ENCODE peak calls at places on chromosomes 6 and 20, in ten cellular contexts. Z is upper lobe of right lung; C is psoas muscle; L is AG04450; B is Peyer's patch; U is hepatocyte; W is cardiac muscle cell; I is CD8-positive, alpha-beta T cell; O is heart left ventricle; S is stomach. M is an unnamed sample. For H3K9me3, the result is how much of the 10 kb centered on the place peaks cover.

GRCh38 chr6:12535915-12536314 is 180.7 kb upstream of the PHACTR1 start:
- DNase-seq in B (no peak), W (no peak), U (no peak), O (no peak), Z (no peak), C (no peak), L (no peak), S (no peak), I (no peak), M (no peak)

GRCh38 chr6:135305684-135306083 is 124.6 kb downstream of the MYB start:
- DNase-seq in Z (no peak), S (no peak), B (no peak), W (no peak), L (no peak), U (no peak), O (no peak), C (no peak), I (no peak), M (no peak)

GRCh38 chr20:47233333-47234188 is 122.9 kb downstream of the ZMYND8 start:
- DNase-seq in Z (no peak), C (no peak), B (no peak), L (no peak), W (no peak), S (no peak), I (no peak), U (no peak), O (no peak), M (no peak)

GRCh38 chr20:11232249-11232648 is 558.5 kb upstream of the JAG1 start:
- DNase-seq in I (no peak), U (no peak), C (no peak), L (no peak), B (no peak), S (no peak), W (no peak), Z (no peak), O (no peak), M (no peak)

GRCh38 chr20:45545754-45546453 is 1.3 kb downstream of the EPPIN start:
- DNase-seq in B (no peak), W (peak), O (no peak), S (no peak), Z (no peak), I (no peak), C (no peak), U (peak), L (peak), M (no peak)

GRCh38 chr6:81999270-81999669 is 246.8 kb upstream of the TENT5A start:
- DNase-seq in O (no peak), I (no peak), S (no peak), C (no peak), W (no peak), Z (no peak), L (no peak), B (no peak), U (no peak), M (no peak)

GRCh38 chr6:29829766-29830165 is 2.1 kb downstream of the HLA-G start:
- DNase-seq in B (no peak), I (no peak), L (no peak), Z (no peak), O (no peak), S (no peak), U (no peak), C (no peak), W (no peak), M (no peak)

GRCh38 chr6:154448448-154449096 is 61.9 kb downstream of the CNKSR3 start:
- DNase-seq in C (no peak), L (peak), O (peak), B (no peak), U (peak), S (no peak), W (peak), Z (no peak), I (no peak), M (no peak)

GRCh38 chr6:158654498-158654897 is 4.6 kb downstream of the SYTL3 start:
- DNase-seq in I (no peak), U (peak), Z (peak), W (peak), L (no peak), C (peak), S (peak), B (peak), O (peak), M (no peak)

GRCh38 chr6:169932491-169932890 is 181.1 kb downstream of the ERMARD start:
- DNase-seq in O (no peak), I (no peak), W (no peak), Z (no peak), B (no peak), U (no peak), C (no peak), L (no peak), S (no peak), M (peak)

GRCh38 chr20:58042626-58043025 is 185.8 kb downstream of the ANKRD60 start:
- DNase-seq in L (no peak), Z (no peak), W (no peak), U (no peak), B (no peak), C (no peak), I (no peak), S (no peak), O (no peak), M (no peak)

GRCh38 chr20:57959589-57959988 is 249.8 kb upstream of the PMEPA1 start:
- DNase-seq in I (no peak), L (no peak), Z (no peak), W (no peak), S (no peak), O (no peak), C (peak), U (no peak), B (no peak), M (no peak)

GRCh38 chr20:1005452-1006027 is 3.4 kb upstream of the RSPO4 start:
- DNase-seq in C (no peak), I (no peak), O (no peak), W (peak), Z (peak), S (no peak), B (peak), L (no peak), U (peak), M (peak)

GRCh38 chr6:150169609-150170008 is 26.8 kb downstream of the PPP1R14C start:
- DNase-seq in U (no peak), W (no peak), B (no peak), Z (no peak), C (no peak), S (no peak), I (no peak), L (no peak), O (no peak), M (no peak)

GRCh38 chr6:170212051-170212756 is 78.7 kb downstream of the DLL1 start:
- DNase-seq in C (no peak), W (no peak), Z (peak), S (no peak), B (peak), U (no peak), O (peak), L (no peak), I (no peak), M (peak)

GRCh38 chr20:43138061-43138860 is 51.4 kb downstream of the PTPRT start:
- DNase-seq in O (no peak), Z (no peak), L (no peak), S (no peak), B (no peak), I (no peak), W (no peak), U (peak), C (no peak), M (no peak)

GRCh38 chr6:37027036-37027720 is 21.7 kb downstream of the FGD2 start:
- DNase-seq in W (no peak), S (no peak), O (no peak), U (no peak), I (no peak), C (no peak), Z (no peak), B (no peak), L (no peak), M (no peak)

GRCh38 chr6:69867075-69867911 is 937 bp downstream of the COL19A1 start:
- DNase-seq in C (peak), B (peak), O (peak), Z (peak), I (peak), L (no peak), S (peak), U (peak), W (peak), M (peak)

GRCh38 chr20:6626805-6627204 is 140.7 kb upstream of the BMP2 start:
- DNase-seq in I (no peak), C (no peak), O (no peak), S (no peak), U (no peak), L (no peak), W (no peak), Z (no peak), B (no peak), M (no peak)

GRCh38 chr6:78300885-78301284 is 566.5 kb upstream of the IRAK1BP1 start:
- DNase-seq in Z (no peak), C (no peak), O (no peak), U (no peak), S (no peak), B (no peak), I (no peak), L (no peak), W (no peak), M (no peak)

GRCh38 chr6:138234363-138234762 is 16.1 kb upstream of the PBOV1 start:
- DNase-seq in S (no peak), Z (no peak), W (no peak), B (no peak), O (no peak), I (no peak), C (no peak), L (no peak), U (no peak), M (no peak)
- H3K9me3 ChIP-seq in S (under half), Z (under half), W (under half), B (under half), O (under half), I (under half), C (under half), L (under half), U (under half), M (under half)

GRCh38 chr6:163355471-163355991 is 59.0 kb upstream of the QKI start:
- DNase-seq in W (no peak), Z (peak), S (no peak), U (no peak), C (peak), I (no peak), O (peak), B (peak), L (no peak), M (no peak)

GRCh38 chr6:163356324-163356723 is 58.2 kb upstream of the QKI start:
- DNase-seq in U (no peak), B (no peak), I (no peak), O (peak), S (no peak), L (no peak), C (peak), Z (peak), W (peak), M (no peak)

GRCh38 chr6:163356743-163357142 is 57.8 kb upstream of the QKI start:
- DNase-seq in B (no peak), O (no peak), S (no peak), I (no peak), U (no peak), C (no peak), W (no peak), Z (no peak), L (no peak), M (no peak)

GRCh38 chr6:163354085-163354484 is 60.4 kb upstream of the QKI start:
- DNase-seq in S (no peak), O (no peak), B (no peak), U (no peak), W (no peak), I (no peak), L (no peak), C (no peak), Z (no peak), M (no peak)

GRCh38 chr6:163354779-163355431 is 59.6 kb upstream of the QKI start:
- DNase-seq in W (no peak), O (peak), S (no peak), C (peak), Z (peak), L (no peak), U (no peak), I (no peak), B (no peak), M (no peak)
- H3K4me3 ChIP-seq in W (no peak), O (no peak), S (no peak), C (peak), Z (no peak), L (no peak), U (no peak), I (no peak), B (no peak), M (no peak)

DNA sequence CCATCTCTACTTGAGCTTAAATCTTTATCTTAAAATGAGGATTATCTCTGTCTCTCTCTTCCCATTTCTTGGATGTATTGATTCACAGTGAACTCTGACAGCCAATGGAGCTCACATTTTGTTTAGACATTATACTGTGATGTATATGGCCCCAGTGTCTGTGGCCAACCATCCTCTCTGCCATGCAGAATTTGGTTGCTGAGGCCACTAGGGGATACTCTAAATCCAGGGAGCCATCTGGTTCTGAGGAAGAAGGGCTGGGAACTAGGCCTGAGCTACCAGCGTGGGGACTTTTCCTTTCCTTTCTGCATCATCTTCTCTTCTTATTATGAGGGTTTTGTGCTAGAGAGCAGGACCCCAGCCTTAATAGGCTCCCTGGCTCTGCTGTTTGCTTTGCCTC is 59.1 kb upstream of the RIPOR2 start:
- DNase-seq in W (no peak), I (no peak), O (no peak), L (no peak), C (no peak), S (no peak), U (no peak), B (no peak), Z (no peak), M (no peak)
- TF ChIP-seq CTCF in W (no peak), I (no peak), O (no peak), L (peak), C (no peak), S (no peak), U (no peak), B (no peak), Z (no peak), M (no peak)

GRCh38 chr6:164415832-164416563 is 893.4 kb downstream of the C6orf118 start:
- DNase-seq in S (no peak), L (no peak), W (no peak), Z (no peak), C (no peak), U (no peak), I (no peak), B (no peak), O (no peak), M (no peak)
- H3K9me3 ChIP-seq in S (under half), L (under half), W (under half), Z (under half), C (under half), U (under half), I (under half), B (under half), O (under half), M (under half)

GRCh38 chr6:131951576-131952230 is 531 bp upstream of the CCN2 start:
- DNase-seq in L (no peak), I (no peak), S (no peak), C (no peak), U (no peak), O (no peak), B (no peak), Z (no peak), W (no peak), M (no peak)
- H3K4me3 ChIP-seq in L (peak), I (no peak), S (peak), C (peak), U (peak), O (peak), B (peak), Z (peak), W (peak), M (peak)

GRCh38 chr20:53381568-53382262 is 211.9 kb downstream of the ZNF217 start:
- DNase-seq in C (no peak), U (no peak), Z (no peak), I (no peak), S (no peak), B (no peak), W (no peak), L (no peak), O (no peak), M (no peak)
- TF ChIP-seq CTCF in C (no peak), U (no peak), Z (no peak), I (no peak), S (no peak), B (no peak), W (no peak), L (no peak), O (no peak), M (peak)

DNA sequence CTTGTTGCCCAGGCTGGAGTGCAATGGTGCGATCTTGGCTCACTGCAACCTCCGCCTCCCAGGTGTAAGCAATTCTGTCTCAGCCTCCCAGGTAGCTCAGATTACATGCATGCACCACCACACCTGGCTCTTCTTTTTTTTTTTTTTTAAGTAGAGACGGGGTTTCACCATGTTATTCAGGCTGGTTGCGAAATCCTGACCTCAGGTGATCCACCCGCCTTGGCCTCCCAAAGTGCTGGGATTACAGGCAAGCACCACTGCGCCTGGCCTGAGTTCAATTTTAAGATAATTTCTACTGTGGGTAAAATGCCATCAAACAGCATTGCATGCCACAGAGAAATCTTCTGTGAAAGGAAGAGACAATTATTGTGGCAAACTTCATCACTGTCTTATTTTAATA is 633.1 kb downstream of the KIF16B start:
- DNase-seq in C (no peak), O (no peak), B (no peak), W (no peak), Z (no peak), S (no peak), L (no peak), U (no peak), I (no peak), M (no peak)
- H3K9me3 ChIP-seq in C (under half), O (under half), B (under half), W (under half), Z (under half), S (under half), L (under half), U (under half), I (under half), M (under half)

DNA sequence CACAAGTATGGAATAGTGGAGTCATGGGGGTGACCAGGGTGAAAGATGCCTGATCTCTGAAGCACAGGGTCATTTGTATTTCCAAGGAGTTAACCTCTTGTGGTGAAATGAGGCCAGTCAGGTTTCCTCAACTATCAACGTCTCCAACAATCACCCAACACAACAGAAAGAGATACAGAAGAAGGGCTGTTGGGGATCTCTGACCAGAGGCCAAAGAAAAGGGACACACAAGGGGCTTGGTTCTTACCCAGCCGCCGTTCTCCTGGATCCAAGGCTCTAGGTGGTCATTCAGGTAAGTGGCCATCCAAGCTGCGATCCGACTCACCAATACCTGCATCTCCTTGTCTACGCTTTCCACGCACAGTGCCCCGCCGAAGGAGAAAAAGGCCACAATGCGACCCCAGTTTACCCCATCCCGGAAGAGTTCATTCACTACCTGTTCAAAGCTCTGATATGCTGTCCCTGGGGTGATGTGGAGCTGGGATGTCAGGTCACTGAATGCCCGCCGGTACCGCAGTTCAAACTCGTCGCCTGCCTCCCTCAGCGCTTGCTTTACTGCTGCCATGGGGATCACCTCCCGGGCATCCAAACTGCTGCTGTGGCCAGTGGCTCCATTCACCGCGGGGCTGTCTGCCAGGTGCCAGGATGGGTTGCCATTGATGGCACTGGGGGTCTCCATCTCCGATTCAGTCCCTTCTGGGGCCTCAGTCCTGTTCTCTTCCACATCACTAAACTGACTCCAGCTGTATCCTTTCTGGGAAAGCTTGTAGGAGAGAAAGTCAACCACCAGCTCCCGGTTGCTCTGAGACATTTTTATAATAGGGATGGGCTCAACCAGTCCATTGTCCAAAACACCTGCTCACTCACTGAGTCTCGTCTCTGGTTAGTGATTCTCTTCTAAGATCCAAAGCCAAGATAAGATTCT is 998 bp downstream of the BCL2L1 start:
- DNase-seq in L (no peak), Z (peak), I (no peak), B (peak), C (peak), W (no peak), S (peak), U (no peak), O (peak), M (peak)
- H3K4me3 ChIP-seq in L (peak), Z (peak), I (peak), B (peak), C (peak), W (peak), S (peak), U (peak), O (peak), M (peak)

M was measured in Caco-2.